ENCODE peak calls at places on chromosomes 2 and 18, in seven cellular contexts. O is left lung; W is cardiac muscle cell; E is HFFc6; A is AG09319; U is CD4-positive, alpha-beta T cell; Z is astrocyte of the spinal cord. G is an unnamed sample.

GRCh38 chr2:240925576-240926515 is 19.7 kb downstream of the CROCC2 start:
- DNase-seq in U (peak; percentile 26), Z (no peak), A (no peak), O (peak; percentile 74), W (no peak), E (no peak), G (no peak)

GRCh38 chr2:204645018-204645775 is 99.9 kb downstream of the PARD3B start:
- DNase-seq in W (no peak), O (no peak), A (no peak), E (peak; percentile 48), Z (peak; percentile 32), U (no peak), G (peak; percentile 47)

GRCh38 chr2:12787891-12788783 is 71.4 kb downstream of the TRIB2 start:
- DNase-seq in U (no peak), E (peak; percentile 79), Z (peak; percentile 90), A (peak; percentile 32), W (no peak), O (no peak), G (peak; percentile 91)

GRCh38 chr2:158128168-158128973 is 26.7 kb downstream of the UPP2 start:
- DNase-seq in A (no peak), O (no peak), E (no peak), U (no peak), W (no peak), Z (no peak), G (no peak)

GRCh38 chr2:204177977-204178522 is 241.5 kb downstream of the ICOS start:
- DNase-seq in E (peak; percentile 7), W (peak; percentile 19), U (peak; percentile 74), Z (no peak), A (no peak), O (no peak), G (peak; percentile 12)

GRCh38 chr2:61636686-61637085 is 98.5 kb upstream of the XPO1 start:
- DNase-seq in A (no peak), U (no peak), Z (no peak), E (no peak), W (no peak), O (no peak), G (no peak)

GRCh38 chr2:239287461-239287860 is 113.4 kb downstream of the HDAC4 start:
- DNase-seq in E (no peak), Z (no peak), A (no peak), W (no peak), U (no peak), O (no peak), G (no peak)

GRCh38 chr2:211652366-211652765 is 886.2 kb downstream of the ERBB4 start:
- DNase-seq in U (no peak), A (no peak), E (no peak), W (no peak), Z (no peak), O (no peak), G (no peak)

GRCh38 chr2:205435970-205436369 is 246.3 kb upstream of the NRP2 start:
- DNase-seq in Z (peak; percentile 55), W (no peak), E (peak; percentile 20), U (no peak), O (no peak), A (no peak), G (peak; percentile 51)

GRCh38 chr2:99552529-99552928 is 62.7 kb upstream of the REV1 start:
- DNase-seq in A (no peak), Z (no peak), W (no peak), E (no peak), U (no peak), O (no peak), G (no peak)

GRCh38 chr2:205694256-205694655 is 12.0 kb downstream of the NRP2 start:
- DNase-seq in E (no peak), U (no peak), O (no peak), Z (no peak), A (no peak), W (no peak), G (no peak)

GRCh38 chr2:4140284-4140962 is 437.0 kb downstream of the DCDC2C start:
- DNase-seq in A (no peak), O (peak; percentile 52), E (no peak), W (peak; percentile 23), Z (no peak), U (no peak), G (no peak)

GRCh38 chr2:58097025-58097424 is 50.4 kb downstream of the VRK2 start:
- DNase-seq in A (no peak), U (no peak), W (no peak), Z (no peak), E (no peak), O (no peak), G (no peak)

GRCh38 chr2:37348155-37348554 is 3.7 kb downstream of the QPCT start:
- DNase-seq in E (no peak), W (no peak), O (no peak), U (no peak), A (no peak), Z (no peak), G (no peak)

GRCh38 chr2:232418466-232419244 is 12.0 kb downstream of the ALPG start:
- DNase-seq in W (peak; percentile 18), O (no peak), U (no peak), A (no peak), E (no peak), Z (no peak), G (peak; percentile 35)

GRCh38 chr2:85393836-85394235 is 16.3 kb downstream of the CAPG start:
- DNase-seq in Z (no peak), E (peak; percentile 43), A (no peak), W (no peak), O (no peak), U (no peak), G (peak; percentile 80)

GRCh38 chr2:85395912-85396475 is 14.2 kb downstream of the CAPG start:
- DNase-seq in Z (no peak), A (no peak), W (no peak), O (no peak), E (no peak), U (no peak), G (no peak)

GRCh38 chr2:85394256-85394655 is 15.9 kb downstream of the CAPG start:
- DNase-seq in Z (no peak), E (no peak), O (no peak), U (no peak), A (no peak), W (no peak), G (no peak)

GRCh38 chr2:85396531-85397470 is 13.4 kb downstream of the CAPG start:
- DNase-seq in U (no peak), W (no peak), A (no peak), Z (no peak), O (no peak), E (no peak), G (peak; percentile 59)

DNA sequence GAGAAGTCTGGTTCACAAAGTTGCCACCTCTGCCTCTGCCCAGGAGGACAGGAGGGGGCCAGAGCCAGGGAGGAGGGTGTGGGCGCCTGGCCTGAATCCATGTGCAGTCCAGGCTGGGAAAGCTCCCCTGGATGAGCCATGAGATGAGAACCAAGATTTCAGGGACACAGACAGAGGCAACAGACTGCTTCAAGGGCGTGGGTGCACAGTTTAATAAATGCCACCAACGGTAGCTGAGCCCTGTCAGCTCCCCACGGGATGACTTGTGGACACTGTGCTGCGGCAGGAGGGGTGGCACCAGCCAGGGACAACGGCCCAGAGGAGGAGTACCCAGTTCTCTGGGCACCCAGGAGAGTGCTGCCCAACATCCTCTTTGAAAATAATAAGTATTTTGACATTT is 15.2 kb downstream of the CAPG start:
- DNase-seq in O (no peak), U (no peak), Z (no peak), E (no peak), W (no peak), A (no peak), G (no peak)
- TF ChIP-seq CTCF in O (no peak), U (no peak), Z (no peak), E (no peak), W (no peak), A (no peak), G (no peak)

DNA sequence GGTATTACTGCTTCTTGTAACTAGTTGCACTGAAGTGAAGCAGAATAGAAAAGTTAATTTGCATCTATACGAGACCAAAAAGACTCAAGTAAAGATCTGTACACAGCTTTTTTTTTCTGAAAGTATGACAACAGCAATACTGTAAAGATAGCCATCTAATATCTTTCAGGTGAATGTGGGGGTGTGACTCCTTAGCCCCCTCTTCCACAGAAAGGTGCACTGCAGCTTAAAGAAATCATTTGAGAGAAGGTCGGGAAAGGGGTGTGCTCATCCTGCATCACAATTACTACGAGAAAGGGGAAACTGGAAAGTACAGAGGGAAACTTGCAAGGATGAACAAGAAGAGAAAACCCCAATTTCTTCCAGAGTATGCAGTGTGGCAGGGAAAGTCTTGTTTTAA is 255.6 kb downstream of the CCDC178 start:
- DNase-seq in Z (no peak), A (no peak), E (no peak), W (no peak), U (no peak), O (no peak), G (no peak)
- TF ChIP-seq CTCF in Z (no peak), A (no peak), E (no peak), W (no peak), U (no peak), O (no peak), G (no peak)

GRCh38 chr2:128979182-128979581 is 660.5 kb upstream of the HS6ST1 start:
- DNase-seq in A (no peak), U (no peak), E (no peak), Z (no peak), O (no peak), W (no peak), G (no peak)
- TF ChIP-seq CTCF in A (no peak), U (no peak), E (no peak), Z (no peak), O (no peak), W (no peak), G (no peak)

DNA sequence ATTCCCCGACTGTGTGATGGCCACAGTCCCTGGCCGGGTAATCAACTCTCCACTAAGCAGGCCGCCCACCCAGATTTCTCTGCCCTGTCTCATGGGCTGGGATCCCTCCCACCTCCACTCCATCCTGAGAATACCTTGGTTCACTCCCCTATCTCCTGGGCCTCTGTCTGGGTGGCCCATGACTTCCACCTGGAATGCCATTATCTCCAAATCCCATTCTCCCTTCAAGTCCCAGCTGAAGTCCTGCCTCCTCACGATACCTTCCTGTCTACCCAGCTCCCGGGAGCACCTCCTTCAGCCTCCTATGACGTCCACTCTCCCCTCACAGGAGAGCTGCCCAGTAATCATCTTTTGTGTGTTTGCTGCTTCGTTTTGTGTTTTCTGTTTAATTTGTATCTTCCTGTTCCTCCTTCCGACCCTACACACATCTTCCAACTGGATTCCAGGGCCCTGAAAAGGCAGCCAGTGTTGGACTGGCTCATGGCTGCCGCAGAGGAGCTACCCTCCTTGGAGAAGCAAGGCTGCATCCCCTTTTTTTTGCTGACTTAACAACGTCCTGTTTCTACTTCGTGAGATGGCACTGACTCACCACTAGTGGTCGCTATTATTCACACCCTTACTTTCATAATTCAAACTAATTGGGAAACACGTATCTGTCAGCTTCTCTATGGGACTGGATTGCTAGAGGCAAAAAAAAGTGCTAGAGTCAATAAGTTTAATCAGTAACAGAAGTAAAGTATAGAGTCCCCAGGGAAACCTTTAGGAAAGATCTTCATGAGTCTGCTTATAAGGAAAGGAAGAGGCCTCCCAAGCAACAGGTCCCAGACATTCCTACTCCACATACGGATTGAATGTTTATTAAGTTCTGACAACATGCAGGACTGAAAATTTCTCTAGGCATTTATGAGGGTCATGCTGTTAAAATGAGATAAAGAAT is 171.9 kb upstream of the GATA6 start:
- DNase-seq in W (peak; percentile 66), O (no peak), A (no peak), Z (peak; percentile 49), E (peak; percentile 10), U (no peak), G (peak; percentile 7)
- TF ChIP-seq CTCF in W (peak; percentile 87), O (peak; percentile 78), A (peak; percentile 78), Z (peak; percentile 84), E (peak; percentile 93), U (peak; percentile 54), G (peak; percentile 78)